ENCODE peak calls at places on chromosome 2, in ten cellular contexts. W, H, N, O, Q, E, M, U, B and L are unnamed samples.

GRCh38 chr2:128306081-128306930 is 12.4 kb downstream of the HS6ST1 start:
- DNase-seq in W (no peak), H (peak; percentile 95), N (no peak), O (peak; percentile 97), Q (peak; percentile 96), E (no peak), M (peak; percentile 66), U (peak; percentile 92), B (no peak), L (peak; percentile 64)

GRCh38 chr2:22894761-22895160 is 490.2 kb upstream of the KLHL29 start:
- DNase-seq in W (no peak), H (no peak), N (no peak), O (no peak), Q (no peak), E (no peak), M (no peak), U (no peak), B (no peak), L (peak; percentile 51)

GRCh38 chr2:173656086-173656485 is 301.4 kb downstream of the CDCA7 start:
- DNase-seq in W (no peak), H (no peak), N (no peak), O (no peak), Q (no peak), E (no peak), M (no peak), U (peak; percentile 66), B (no peak), L (no peak)

GRCh38 chr2:79159653-79160052 is at the start of gene REG3A:
- DNase-seq in W (no peak), H (no peak), N (no peak), O (no peak), Q (no peak), E (no peak), M (no peak), U (no peak), B (no peak), L (no peak)

GRCh38 chr2:198127627-198128026 is 323.2 kb downstream of the PLCL1 start:
- DNase-seq in W (peak; percentile 41), H (peak; percentile 28), N (no peak), O (peak; percentile 60), Q (peak; percentile 28), E (peak; percentile 42), M (no peak), U (peak; percentile 85), B (peak; percentile 26), L (peak; percentile 48)

GRCh38 chr2:152497481-152498052 is 162.6 kb downstream of the FMNL2 start:
- DNase-seq in W (no peak), H (no peak), N (no peak), O (peak; percentile 95), Q (peak; percentile 81), E (no peak), M (no peak), U (peak; percentile 85), B (peak; percentile 46), L (no peak)

GRCh38 chr2:230202430-230203109 is 17.2 kb downstream of the SP110 start:
- DNase-seq in W (no peak), H (no peak), N (no peak), O (no peak), Q (no peak), E (no peak), M (no peak), U (no peak), B (no peak), L (no peak)

GRCh38 chr2:99970292-99970868 is 172.0 kb downstream of the AFF3 start:
- DNase-seq in W (no peak), H (no peak), N (no peak), O (peak; percentile 54), Q (peak; percentile 5), E (no peak), M (no peak), U (no peak), B (no peak), L (no peak)

GRCh38 chr2:7109558-7109935 is 192.3 kb downstream of the RNF144A start:
- DNase-seq in W (no peak), H (no peak), N (no peak), O (no peak), Q (no peak), E (no peak), M (no peak), U (no peak), B (no peak), L (peak; percentile 33)

GRCh38 chr2:100982431-100982861 is 19.6 kb upstream of the RPL31 start:
- DNase-seq in W (no peak), H (no peak), N (no peak), O (no peak), Q (no peak), E (no peak), M (no peak), U (no peak), B (no peak), L (no peak)
- TF ChIP-seq CTCF in W (no peak), H (no peak), N (no peak), O (no peak), Q (no peak), E (no peak), M (no peak), U (no peak), B (no peak), L (no peak)

DNA sequence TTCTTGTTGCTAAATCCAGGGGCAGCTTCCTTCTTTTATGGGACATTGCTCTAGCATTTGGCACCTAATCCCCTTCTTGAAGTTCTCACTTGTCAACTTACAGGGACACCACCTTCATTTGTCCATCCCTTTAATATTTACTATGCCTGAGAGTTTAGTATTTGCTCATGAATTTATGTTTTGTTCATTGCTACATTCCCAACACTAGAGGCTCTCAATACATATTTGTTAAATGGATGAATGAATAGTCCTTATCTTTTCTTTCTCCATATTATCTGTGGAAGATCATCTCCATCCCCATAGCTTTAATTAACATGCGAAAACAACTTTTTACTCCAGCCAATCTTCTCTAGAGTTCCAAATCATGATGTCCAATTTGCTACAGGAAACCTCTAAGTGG is 5.4 kb downstream of the CWC22 start:
- DNase-seq in W (no peak), H (no peak), N (no peak), O (no peak), Q (no peak), E (no peak), M (no peak), U (no peak), B (no peak), L (no peak)
- TF ChIP-seq CTCF in W (no peak), H (no peak), N (no peak), O (peak; percentile 18), Q (no peak), E (no peak), M (no peak), U (peak; percentile 8), B (peak; percentile 48), L (no peak)

GRCh38 chr2:45391866-45392265 is 219.2 kb downstream of the SRBD1 start:
- DNase-seq in W (no peak), H (no peak), N (no peak), O (peak; percentile 41), Q (no peak), E (no peak), M (no peak), U (peak; percentile 41), B (no peak), L (no peak)

GRCh38 chr2:45394216-45394615 is 216.9 kb downstream of the SRBD1 start:
- DNase-seq in W (no peak), H (no peak), N (no peak), O (no peak), Q (no peak), E (no peak), M (no peak), U (no peak), B (no peak), L (no peak)

GRCh38 chr2:45388541-45389100 is 222.4 kb downstream of the SRBD1 start:
- DNase-seq in W (no peak), H (no peak), N (no peak), O (no peak), Q (no peak), E (no peak), M (no peak), U (no peak), B (no peak), L (no peak)

GRCh38 chr2:45390856-45391255 is 220.2 kb downstream of the SRBD1 start:
- DNase-seq in W (no peak), H (no peak), N (no peak), O (no peak), Q (no peak), E (no peak), M (no peak), U (no peak), B (no peak), L (no peak)

DNA sequence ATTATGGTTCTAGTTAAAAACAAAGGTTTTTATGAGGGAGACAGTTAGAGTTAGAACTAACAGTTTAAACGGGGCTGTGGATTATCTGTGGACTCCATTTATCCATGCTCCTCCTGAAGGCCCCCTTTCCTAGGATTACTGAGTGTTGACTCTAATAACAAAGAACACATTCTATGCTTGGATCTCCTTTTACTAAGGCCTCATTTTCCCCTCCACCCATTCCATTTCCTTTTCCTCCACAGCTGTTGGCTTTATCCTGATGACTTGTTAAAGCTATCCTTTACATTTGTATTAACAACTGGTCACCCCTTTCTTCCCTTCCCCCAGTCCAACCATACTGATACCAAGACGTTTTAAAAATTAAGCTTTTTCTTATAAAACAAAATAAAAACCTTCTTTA is 220.6 kb downstream of the SRBD1 start:
- DNase-seq in W (no peak), H (no peak), N (no peak), O (no peak), Q (no peak), E (no peak), M (no peak), U (no peak), B (no peak), L (no peak)
- TF ChIP-seq CTCF in W (no peak), H (no peak), N (no peak), O (no peak), Q (no peak), E (no peak), M (no peak), U (no peak), B (no peak), L (no peak)

DNA sequence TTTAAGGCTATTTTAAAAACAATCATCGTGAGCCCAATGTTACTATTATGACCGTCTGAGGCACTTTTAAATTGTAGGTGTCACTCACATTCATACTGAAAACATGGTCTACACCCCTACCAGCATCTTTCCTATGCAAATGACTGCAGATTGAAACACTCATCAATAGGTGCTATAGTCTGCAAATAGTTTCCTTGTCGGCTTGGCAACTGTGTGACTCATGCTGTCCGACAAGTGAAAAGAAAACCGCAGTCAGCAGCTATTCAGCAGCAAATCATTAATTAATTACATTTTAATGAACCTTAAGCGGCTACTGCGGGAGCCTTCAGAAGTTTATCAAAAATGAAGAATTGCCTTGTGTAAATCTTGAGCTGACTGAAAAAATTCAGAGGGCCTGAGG is 134.4 kb downstream of the FIGN start:
- DNase-seq in W (no peak), H (no peak), N (no peak), O (peak; percentile 91), Q (peak; percentile 57), E (no peak), M (no peak), U (no peak), B (no peak), L (no peak)
- TF ChIP-seq CTCF in W (no peak), H (no peak), N (no peak), O (no peak), Q (no peak), E (no peak), M (no peak), U (no peak), B (no peak), L (no peak)